ENCODE peak calls at places on chromosomes 4 and X, in seven cellular contexts. X is HCT116, D is tibial nerve, N is ovary, S is heart left ventricle, Y is stomach, P is uterus. B is an unnamed sample.

GRCh38 chrX:130110379-130111219 is at the start of gene ELF4:
- DNase-seq in S (peak; percentile 46), P (peak; percentile 57), X (no peak), D (no peak), Y (peak; percentile 66), N (peak; percentile 58), B (no peak)

GRCh38 chrX:2538016-2538415 is 37.2 kb upstream of the DHRSX start:
- DNase-seq in X (no peak), N (no peak), D (no peak), P (no peak), S (no peak), Y (no peak), B (no peak)

GRCh38 chr4:176755624-176756023 is 37.1 kb downstream of the VEGFC start:
- DNase-seq in P (no peak), S (no peak), X (no peak), D (no peak), Y (no peak), N (no peak), B (no peak)

GRCh38 chr4:105808459-105809041 is 86.7 kb upstream of the NPNT start:
- DNase-seq in X (peak; percentile 7), Y (no peak), S (peak; percentile 20), D (no peak), P (no peak), N (no peak), B (no peak)

GRCh38 chr4:749771-750666 is 44.4 kb downstream of the PCGF3 start:
- DNase-seq in P (no peak), X (no peak), N (no peak), S (no peak), D (peak; percentile 51), Y (no peak), B (no peak)

GRCh38 chr4:113384600-113384999 is 335.1 kb downstream of the ANK2 start:
- DNase-seq in Y (no peak), S (no peak), X (peak; percentile 42), D (no peak), N (no peak), P (no peak), B (no peak)

GRCh38 chr4:183284965-183285364 is 35.1 kb downstream of the CLDN22 start:
- DNase-seq in N (no peak), X (no peak), D (no peak), S (no peak), P (no peak), Y (no peak), B (no peak)

GRCh38 chr4:14269824-14270223 is 642.3 kb upstream of the BOD1L1 start:
- DNase-seq in S (peak; percentile 27), Y (no peak), N (no peak), D (no peak), P (no peak), X (no peak), B (no peak)

GRCh38 chr4:88315460-88316017 is 31.2 kb upstream of the PPM1K start:
- DNase-seq in S (no peak), X (no peak), Y (no peak), N (no peak), P (no peak), D (no peak), B (no peak)

GRCh38 chr4:88320174-88320779 is 35.9 kb upstream of the PPM1K start:
- DNase-seq in Y (no peak), S (no peak), P (no peak), N (no peak), D (no peak), X (no peak), B (no peak)

GRCh38 chr4:88318751-88319350 is 34.5 kb upstream of the PPM1K start:
- DNase-seq in N (no peak), X (no peak), S (no peak), P (no peak), D (no peak), Y (no peak), B (no peak)

DNA sequence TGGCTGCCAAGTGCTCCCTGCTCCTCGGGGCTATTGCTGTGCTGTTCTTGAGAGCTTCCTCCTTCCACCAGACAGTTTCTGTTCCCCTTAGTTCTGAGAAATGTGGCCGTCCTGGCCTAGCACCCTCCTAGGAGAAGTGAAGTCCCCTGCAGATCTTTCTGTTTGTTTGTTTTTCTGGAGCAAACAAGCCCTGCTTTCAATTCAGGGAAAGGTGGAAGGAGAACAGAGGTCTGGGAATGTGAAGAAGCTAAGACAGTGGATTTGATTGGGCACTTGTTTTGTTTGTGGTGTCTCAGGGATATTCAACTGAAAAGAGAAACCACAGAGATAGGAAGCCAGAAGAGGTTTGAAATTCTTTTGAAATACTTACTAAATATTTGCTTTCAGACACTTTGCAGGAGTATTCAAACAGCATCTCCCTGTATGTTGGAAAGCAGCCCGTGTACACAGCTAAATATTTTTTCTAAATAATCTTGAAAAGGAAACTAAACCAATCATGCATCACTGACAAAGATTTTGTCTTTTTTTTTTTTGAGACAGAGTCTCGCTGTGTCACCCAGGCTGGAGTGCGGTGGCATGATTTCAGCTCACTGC is 36.5 kb upstream of the PPM1K start:
- DNase-seq in S (peak; percentile 31), Y (peak; percentile 30), D (no peak), N (no peak), P (no peak), X (no peak), B (no peak)
- TF ChIP-seq POLR2A in S (no peak), Y (no peak), D (no peak), N (no peak), P (no peak), X (no peak), B (no peak)

GRCh38 chr4:153246446-153247115 is 42.3 kb downstream of the TRIM2 start:
- DNase-seq in P (no peak), Y (no peak), D (no peak), N (no peak), S (no peak), X (no peak), B (no peak)

GRCh38 chr4:153245775-153246174 is 41.5 kb downstream of the TRIM2 start:
- DNase-seq in S (no peak), D (no peak), N (no peak), P (no peak), Y (no peak), X (no peak), B (no peak)

GRCh38 chr4:153247116-153247490 is 42.9 kb downstream of the TRIM2 start:
- DNase-seq in P (no peak), S (no peak), X (no peak), N (no peak), D (no peak), Y (no peak), B (no peak)

GRCh38 chr4:153249199-153250154 is 45.2 kb downstream of the TRIM2 start:
- DNase-seq in X (peak; percentile 29), Y (peak; percentile 83), D (peak; percentile 25), S (peak; percentile 85), P (peak; percentile 54), N (peak; percentile 83), B (peak; percentile 67)

GRCh38 chr4:153248641-153249198 is 44.5 kb downstream of the TRIM2 start:
- DNase-seq in D (no peak), N (no peak), S (peak; percentile 29), X (no peak), P (no peak), Y (no peak), B (no peak)
- H3K27me3 ChIP-seq in D (no peaks in the 10 kb centered on the region), N (no peaks in the 10 kb centered on the region), S (no peaks in the 10 kb centered on the region), X (no peaks in the 10 kb centered on the region), P (no peaks in the 10 kb centered on the region), Y (no peaks in the 10 kb centered on the region), B (no peaks in the 10 kb centered on the region)

DNA sequence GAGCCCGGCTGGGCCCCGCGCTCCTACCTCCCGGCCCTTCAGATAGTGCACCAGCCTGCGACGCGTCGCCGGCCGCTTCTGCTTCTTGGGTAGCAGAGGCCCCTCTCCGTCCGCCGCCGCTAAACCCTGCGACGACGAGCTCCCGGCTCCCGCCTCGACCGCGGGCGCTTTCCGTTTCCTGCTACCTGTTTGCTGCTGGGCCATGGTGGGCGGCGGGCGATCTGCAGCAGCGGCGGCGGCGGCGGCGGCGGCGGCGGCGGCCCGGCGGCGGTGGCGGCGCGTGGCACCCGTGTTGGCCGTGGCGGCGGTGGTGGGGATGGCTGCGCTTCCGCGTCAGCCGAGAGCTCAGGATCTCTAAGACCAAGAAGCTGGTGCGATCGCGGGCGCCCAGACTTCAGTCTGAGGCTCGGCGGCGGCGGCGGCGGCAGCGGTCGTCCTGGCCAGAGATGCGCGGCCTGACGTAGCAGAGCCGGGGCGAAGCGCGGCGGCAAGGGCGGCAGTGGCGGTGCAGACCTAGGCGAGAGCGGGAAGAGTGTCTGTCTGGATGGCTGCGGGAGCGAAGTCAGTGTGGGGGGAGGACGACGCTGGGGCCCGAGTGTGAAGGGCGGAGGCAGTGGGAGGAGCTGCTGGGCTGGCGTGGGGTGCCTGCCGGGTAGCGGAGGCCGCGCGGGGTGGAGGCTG is at the start of gene DCAF12L2:
- DNase-seq in P (no peak), S (peak; percentile 27), D (no peak), X (no peak), N (peak; percentile 27), Y (no peak), B (peak; percentile 11)
- H3K4me3 ChIP-seq in P (peak within 1 kb of the TSS; percentile 16), S (peak within 1 kb of the TSS; percentile 36), D (peak within 1 kb of the TSS; percentile 13), X (no peak within 1 kb of the TSS), N (peak within 1 kb of the TSS; percentile 34), Y (peak within 1 kb of the TSS; percentile 46), B (no peak within 1 kb of the TSS)

GRCh38 chr4:3765271-3766206 is 646 bp upstream of the ADRA2C start:
- DNase-seq in Y (peak; percentile 32), X (no peak), S (peak; percentile 38), P (peak; percentile 67), D (no peak), N (peak; percentile 22), B (peak; percentile 59)
- TF ChIP-seq POLR2A in Y (no peak), X (peak; percentile 38), S (no peak), P (peak; percentile 35), D (no peak), N (no peak), B (no peak)

GRCh38 chr4:3722446-3723231 is 43.5 kb upstream of the ADRA2C start:
- DNase-seq in N (no peak), P (no peak), X (no peak), D (no peak), S (no peak), Y (no peak), B (no peak)
- H3K27me3 ChIP-seq in N (no peaks in the 10 kb centered on the region), P (no peaks in the 10 kb centered on the region), X (no peaks in the 10 kb centered on the region), D (no peaks in the 10 kb centered on the region), S (peaks cover 51% of the 10 kb centered on the region), Y (peaks cover 10% of the 10 kb centered on the region), B (no peaks in the 10 kb centered on the region)

GRCh38 chr4:64156253-64156652 is 253.0 kb downstream of the TECRL start:
- DNase-seq in N (no peak), Y (no peak), P (no peak), X (no peak), D (no peak), S (no peak), B (no peak)

GRCh38 chr4:64157397-64157796 is 251.9 kb downstream of the TECRL start:
- DNase-seq in D (no peak), P (no peak), Y (no peak), S (no peak), X (no peak), N (no peak), B (no peak)

GRCh38 chr4:64158648-64159326 is 250.5 kb downstream of the TECRL start:
- DNase-seq in S (peak; percentile 35), Y (peak; percentile 56), N (peak; percentile 38), X (peak; percentile 12), D (peak; percentile 33), P (peak; percentile 31), B (peak; percentile 59)
- H3K4me3 ChIP-seq in S (peak overlapping the region; percentile 40), Y (no peak overlapping the region), N (no peak overlapping the region), X (no peak overlapping the region), D (no peak overlapping the region), P (no peak overlapping the region), B (no peak overlapping the region)

B was measured in right lobe of liver.